ENCODE peak calls at places on chromosomes 1 and 21, in eight cellular contexts. M is neural crest cell; T is osteocyte; L is posterior vena cava; O is NB4; J is stimulated activated CD4-positive, alpha-beta T cell treated with anti-CD3 and anti-CD28 coated beads, Interleukin-4, amount 100 ng/mL, for 48 hours; G is sigmoid colon; Y is NAMALWA. U is an unnamed sample.

GRCh38 chr1:205447457-205448415 is 8.1 kb downstream of the BLACAT1 start:
- DNase-seq in M (no peak), Y (no peak), O (no peak), G (no peak), T (no peak), J (no peak), L (no peak), U (no peak)

GRCh38 chr1:116624040-116624439 is 43.5 kb downstream of the IGSF3 start:
- DNase-seq in M (no peak), J (no peak), Y (no peak), T (no peak), L (no peak), O (no peak), G (no peak), U (no peak)

GRCh38 chr1:205318231-205318991 is 3.1 kb downstream of the NUAK2 start:
- DNase-seq in G (no peak), O (no peak), T (no peak), Y (no peak), J (no peak), L (no peak), M (no peak), U (no peak)

GRCh38 chr21:15741510-15741909 is 11.7 kb downstream of the USP25 start:
- DNase-seq in J (no peak), G (no peak), T (no peak), Y (no peak), M (no peak), O (no peak), L (no peak), U (no peak)

GRCh38 chr1:210792703-210793102 is 341.2 kb downstream of the KCNH1 start:
- DNase-seq in G (no peak), J (no peak), L (no peak), O (peak), T (no peak), Y (no peak), M (no peak), U (no peak)

GRCh38 chr1:47935163-47935562 is 62.0 kb downstream of the TRABD2B start:
- DNase-seq in T (no peak), G (no peak), O (no peak), Y (no peak), J (no peak), L (peak), M (no peak), U (no peak)

GRCh38 chr1:173479649-173480048 is 2.5 kb downstream of the PRDX6 start:
- DNase-seq in J (no peak), T (no peak), Y (no peak), O (no peak), M (no peak), G (no peak), L (no peak), U (no peak)

GRCh38 chr1:231814536-231814935 is 187.9 kb downstream of the DISC1 start:
- DNase-seq in T (no peak), G (no peak), O (no peak), J (no peak), M (no peak), Y (no peak), L (no peak), U (no peak)

GRCh38 chr1:171286032-171286705 is 27.8 kb upstream of the FMO4 start:
- DNase-seq in Y (no peak), G (no peak), L (no peak), J (no peak), M (no peak), O (peak), T (no peak), U (no peak)

GRCh38 chr1:220708244-220708643 is 18.1 kb downstream of the C1orf115 start:
- DNase-seq in O (no peak), M (no peak), J (no peak), T (no peak), L (no peak), G (no peak), Y (no peak), U (no peak)

GRCh38 chr1:28087614-28088167 is 719 bp downstream of the EYA3 start:
- DNase-seq in Y (peak), L (no peak), O (peak), T (no peak), M (no peak), J (peak), G (no peak), U (no peak)

GRCh38 chr1:45230537-45230936 is 24.1 kb upstream of the ZSWIM5 start:
- DNase-seq in T (no peak), L (no peak), G (no peak), Y (no peak), J (no peak), M (no peak), O (no peak), U (no peak)

GRCh38 chr21:15140321-15141019 is 75.7 kb upstream of the NRIP1 start:
- DNase-seq in T (no peak), L (no peak), J (no peak), M (peak), G (no peak), Y (no peak), O (no peak), U (no peak)

GRCh38 chr1:15992582-15993500 is 11.2 kb upstream of the SRARP start:
- DNase-seq in G (no peak), M (no peak), T (no peak), Y (no peak), L (peak), J (no peak), O (no peak), U (no peak)

GRCh38 chr1:94543893-94544635 is 2.5 kb upstream of the F3 start:
- DNase-seq in Y (no peak), J (no peak), M (no peak), L (no peak), G (no peak), O (peak), T (no peak), U (no peak)

GRCh38 chr1:117826551-117827078 is 102.8 kb downstream of the GDAP2 start:
- DNase-seq in M (no peak), L (peak), J (no peak), T (no peak), G (peak), O (peak), Y (no peak), U (no peak)

GRCh38 chr1:235298772-235299513 is 29.0 kb downstream of the ARID4B start:
- DNase-seq in T (no peak), O (no peak), G (no peak), J (no peak), Y (no peak), L (no peak), M (no peak), U (no peak)

GRCh38 chr1:160416369-160416768 is 16.0 kb downstream of the VANGL2 start:
- DNase-seq in M (no peak), G (no peak), T (no peak), J (no peak), L (no peak), O (peak), Y (no peak), U (no peak)